ENCODE peak calls at places on chromosomes 7 and 10, in ten cellular contexts. One of them, this sample, is unnamed.

GRCh38 chr10:43201545-43202131 is 63.4 kb downstream of the CSGALNACT2 start:
- DNase-seq in head of caudate nucleus: no peak
- DNase-seq in stimulated activated CD4-positive, alpha-beta T cell treated with anti-CD3 and anti-CD28 coated beads, Interleukin-4, amount 100 ng/mL, for 1 hour: no peak
- DNase-seq in G401: no peak
- DNase-seq in SHP77 treated with DMSO at 0.1 percent for 48 hours: no peak
- DNase-seq in AG09309: no peak
- DNase-seq in memory B cell: no peak
- DNase-seq in germinal center: no peak
- DNase-seq in NCI-H1694: no peak
- DNase-seq in C1 segment of cervical spinal cord: no peak
- DNase-seq in this sample: peak; percentile 72

GRCh38 chr10:33487014-33487776 is 152.7 kb upstream of the NRP1 start:
- DNase-seq in germinal center: no peak
- DNase-seq in memory B cell: no peak
- DNase-seq in AG09309: no peak
- DNase-seq in C1 segment of cervical spinal cord: no peak
- DNase-seq in head of caudate nucleus: no peak
- DNase-seq in SHP77 treated with DMSO at 0.1 percent for 48 hours: no peak
- DNase-seq in G401: no peak
- DNase-seq in NCI-H1694: no peak
- DNase-seq in stimulated activated CD4-positive, alpha-beta T cell treated with anti-CD3 and anti-CD28 coated beads, Interleukin-4, amount 100 ng/mL, for 1 hour: no peak
- DNase-seq in this sample: no peak

GRCh38 chr10:22712959-22713852 is 1.2 kb downstream of the PIP4K2A start:
- DNase-seq in memory B cell: no peak
- DNase-seq in germinal center: peak; percentile 57
- DNase-seq in NCI-H1694: no peak
- DNase-seq in AG09309: no peak
- DNase-seq in G401: no peak
- DNase-seq in SHP77 treated with DMSO at 0.1 percent for 48 hours: no peak
- DNase-seq in head of caudate nucleus: no peak
- DNase-seq in stimulated activated CD4-positive, alpha-beta T cell treated with anti-CD3 and anti-CD28 coated beads, Interleukin-4, amount 100 ng/mL, for 1 hour: peak; percentile 49
- DNase-seq in C1 segment of cervical spinal cord: no peak
- DNase-seq in this sample: peak; percentile 89

GRCh38 chr7:105218939-105219770 is 169.6 kb downstream of the SRPK2 start:
- DNase-seq in head of caudate nucleus: no peak
- DNase-seq in C1 segment of cervical spinal cord: no peak
- DNase-seq in stimulated activated CD4-positive, alpha-beta T cell treated with anti-CD3 and anti-CD28 coated beads, Interleukin-4, amount 100 ng/mL, for 1 hour: no peak
- DNase-seq in NCI-H1694: no peak
- DNase-seq in SHP77 treated with DMSO at 0.1 percent for 48 hours: no peak
- DNase-seq in memory B cell: no peak
- DNase-seq in G401: no peak
- DNase-seq in germinal center: no peak
- DNase-seq in AG09309: no peak
- DNase-seq in this sample: no peak

GRCh38 chr7:47026733-47027450 is 555.0 kb downstream of the TNS3 start:
- DNase-seq in head of caudate nucleus: no peak
- DNase-seq in NCI-H1694: no peak
- DNase-seq in G401: no peak
- DNase-seq in memory B cell: no peak
- DNase-seq in AG09309: no peak
- DNase-seq in SHP77 treated with DMSO at 0.1 percent for 48 hours: no peak
- DNase-seq in C1 segment of cervical spinal cord: no peak
- DNase-seq in stimulated activated CD4-positive, alpha-beta T cell treated with anti-CD3 and anti-CD28 coated beads, Interleukin-4, amount 100 ng/mL, for 1 hour: no peak
- DNase-seq in germinal center: no peak
- DNase-seq in this sample: no peak

GRCh38 chr7:105581066-105581811 is at the start of gene EFCAB10:
- DNase-seq in NCI-H1694: peak; percentile 65
- DNase-seq in head of caudate nucleus: peak; percentile 88
- DNase-seq in germinal center: peak; percentile 72
- DNase-seq in memory B cell: peak; percentile 26
- DNase-seq in AG09309: no peak
- DNase-seq in SHP77 treated with DMSO at 0.1 percent for 48 hours: peak; percentile 68
- DNase-seq in C1 segment of cervical spinal cord: peak; percentile 25
- DNase-seq in stimulated activated CD4-positive, alpha-beta T cell treated with anti-CD3 and anti-CD28 coated beads, Interleukin-4, amount 100 ng/mL, for 1 hour: peak; percentile 45
- DNase-seq in G401: peak; percentile 76
- DNase-seq in this sample: peak; percentile 75

GRCh38 chr7:130901209-130901783 is 167.3 kb upstream of the KLF14 start:
- DNase-seq in memory B cell: no peak
- DNase-seq in SHP77 treated with DMSO at 0.1 percent for 48 hours: no peak
- DNase-seq in stimulated activated CD4-positive, alpha-beta T cell treated with anti-CD3 and anti-CD28 coated beads, Interleukin-4, amount 100 ng/mL, for 1 hour: peak; percentile 26
- DNase-seq in NCI-H1694: no peak
- DNase-seq in head of caudate nucleus: peak; percentile 69
- DNase-seq in AG09309: peak; percentile 85
- DNase-seq in G401: peak; percentile 81
- DNase-seq in C1 segment of cervical spinal cord: peak; percentile 32
- DNase-seq in germinal center: no peak
- DNase-seq in this sample: peak; percentile 92

GRCh38 chr7:1990001-1990670 is 242.6 kb downstream of the MAD1L1 start:
- DNase-seq in stimulated activated CD4-positive, alpha-beta T cell treated with anti-CD3 and anti-CD28 coated beads, Interleukin-4, amount 100 ng/mL, for 1 hour: no peak
- DNase-seq in AG09309: no peak
- DNase-seq in memory B cell: no peak
- DNase-seq in head of caudate nucleus: no peak
- DNase-seq in NCI-H1694: no peak
- DNase-seq in C1 segment of cervical spinal cord: no peak
- DNase-seq in G401: no peak
- DNase-seq in SHP77 treated with DMSO at 0.1 percent for 48 hours: no peak
- DNase-seq in germinal center: no peak
- DNase-seq in this sample: no peak